ENCODE peak calls at places on chromosomes 13 and 19, in six cellular contexts. Y is fibroblast of the aortic adventitia; K is T-helper 1 cell; M is effector memory CD8-positive, alpha-beta T cell; E is hypothalamus; I is mucosa of gallbladder. L is an unnamed sample.

GRCh38 chr13:33537691-33538090 is 252.1 kb upstream of the STARD13 start:
- DNase-seq in Y (no peak), K (no peak), M (no peak), E (no peak), I (no peak), L (no peak)

GRCh38 chr19:52226652-52227051 is 36.8 kb downstream of the PPP2R1A start:
- DNase-seq in Y (no peak), K (no peak), M (no peak), E (no peak), I (no peak), L (no peak)

GRCh38 chr19:33202546-33203507 is 8.7 kb downstream of the LRP3 start:
- DNase-seq in Y (no peak), K (no peak), M (no peak), E (no peak), I (no peak), L (no peak)

GRCh38 chr13:25872871-25873607 is 178.8 kb downstream of the SHISA2 start:
- DNase-seq in Y (no peak), K (no peak), M (no peak), E (no peak), I (no peak), L (no peak)

GRCh38 chr13:110676511-110677204 is 29.3 kb downstream of the CARS2 start:
- DNase-seq in Y (no peak), K (peak), M (peak), E (no peak), I (peak), L (peak)

GRCh38 chr19:37551123-37551993 is 43.2 kb downstream of the ZNF571 start:
- DNase-seq in Y (peak), K (peak), M (peak), E (no peak), I (peak), L (peak)

GRCh38 chr13:47085346-47085745 is 188.5 kb upstream of the HTR2A start:
- DNase-seq in Y (peak), K (no peak), M (no peak), E (no peak), I (no peak), L (no peak)

GRCh38 chr19:5947435-5947834 is 30.5 kb downstream of the RANBP3 start:
- DNase-seq in Y (no peak), K (no peak), M (no peak), E (peak), I (peak), L (no peak)

GRCh38 chr13:43698009-43698408 is 88.8 kb downstream of the ENOX1 start:
- DNase-seq in Y (no peak), K (no peak), M (no peak), E (no peak), I (no peak), L (peak)

GRCh38 chr19:58021541-58022282 is 12.1 kb upstream of the ZSCAN1 start:
- DNase-seq in Y (peak), K (peak), M (peak), E (peak), I (peak), L (peak)